ENCODE peak calls at places on chromosomes 11 and 22, in five cellular contexts. S is substantia nigra, A is lower lobe of right lung, G is esophagus muscularis mucosa, T is neural progenitor cell. J is an unnamed sample.
A peak's percentile ranks its signal among the peaks of the same experiment; 100 is the strongest.

GRCh38 chr11:78838417-78838816 is 263.8 kb upstream of the NARS2 start:
- DNase-seq in S (no peak), T (no peak), G (no peak), A (no peak), J (no peak)

GRCh38 chr11:119728226-119728626 is 774 bp downstream of the NECTIN1 start:
- DNase-seq in G (no peak), T (peak; percentile 44), S (no peak), A (no peak), J (no peak)

GRCh38 chr11:132655187-132655855 is 877.0 kb downstream of the OPCML start:
- DNase-seq in G (peak; percentile 88), T (no peak), A (no peak), S (no peak), J (peak; percentile 52)

GRCh38 chr22:49565516-49565855 is 262.2 kb downstream of the BRD1 start:
- DNase-seq in S (no peak), G (no peak), T (no peak), A (no peak), J (no peak)

GRCh38 chr11:100576044-100577021 is 110.8 kb upstream of the ARHGAP42 start:
- DNase-seq in A (no peak), S (no peak), T (peak; percentile 64), G (no peak), J (no peak)

GRCh38 chr11:23679981-23680380 is 816.9 kb upstream of the LUZP2 start:
- DNase-seq in G (no peak), S (no peak), A (no peak), T (no peak), J (peak; percentile 53)

GRCh38 chr11:17725174-17725573 is 5.8 kb downstream of the MYOD1 start:
- DNase-seq in S (no peak), T (no peak), A (no peak), G (no peak), J (no peak)

GRCh38 chr22:22773979-22774738 is 113.5 kb upstream of the IGLL5 start:
- DNase-seq in G (no peak), S (no peak), A (no peak), T (no peak), J (no peak)

GRCh38 chr22:37519268-37520195 is at the start of gene CARD10:
- DNase-seq in G (no peak), A (no peak), S (no peak), T (peak; percentile 67), J (no peak)

GRCh38 chr11:80320765-80321164 is 879.9 kb upstream of the TENM4 start:
- DNase-seq in A (no peak), S (no peak), T (no peak), G (no peak), J (no peak)

GRCh38 chr11:110362916-110363574 is 66.6 kb upstream of the RDX start:
- DNase-seq in G (peak; percentile 62), A (no peak), T (peak; percentile 81), S (peak; percentile 34), J (no peak)

DNA sequence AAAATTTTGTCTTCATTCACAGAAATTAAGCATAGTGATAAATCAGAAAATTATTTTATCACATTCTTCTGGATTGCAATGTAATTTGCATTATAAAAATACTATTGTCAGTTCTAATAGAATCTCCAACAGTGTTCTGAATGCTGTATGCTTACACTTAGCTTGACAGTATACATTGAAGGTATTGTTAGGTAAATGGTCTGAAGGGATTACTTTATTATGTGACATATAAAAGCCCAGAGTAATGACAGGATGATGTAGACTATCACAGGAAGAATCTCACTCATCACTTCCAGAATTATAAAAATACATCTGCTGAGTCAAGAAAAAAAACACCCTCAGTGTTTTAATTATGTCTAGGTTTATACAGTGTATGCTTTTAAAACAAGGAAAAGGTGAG is 1532.5 kb upstream of the RAG2 start:
- DNase-seq in T (no peak), S (no peak), A (no peak), G (no peak), J (no peak)
- H3K27ac ChIP-seq in T (no peak overlapping the region), S (no peak overlapping the region), A (no peak overlapping the region), G (no peak overlapping the region), J (no peak overlapping the region)

DNA sequence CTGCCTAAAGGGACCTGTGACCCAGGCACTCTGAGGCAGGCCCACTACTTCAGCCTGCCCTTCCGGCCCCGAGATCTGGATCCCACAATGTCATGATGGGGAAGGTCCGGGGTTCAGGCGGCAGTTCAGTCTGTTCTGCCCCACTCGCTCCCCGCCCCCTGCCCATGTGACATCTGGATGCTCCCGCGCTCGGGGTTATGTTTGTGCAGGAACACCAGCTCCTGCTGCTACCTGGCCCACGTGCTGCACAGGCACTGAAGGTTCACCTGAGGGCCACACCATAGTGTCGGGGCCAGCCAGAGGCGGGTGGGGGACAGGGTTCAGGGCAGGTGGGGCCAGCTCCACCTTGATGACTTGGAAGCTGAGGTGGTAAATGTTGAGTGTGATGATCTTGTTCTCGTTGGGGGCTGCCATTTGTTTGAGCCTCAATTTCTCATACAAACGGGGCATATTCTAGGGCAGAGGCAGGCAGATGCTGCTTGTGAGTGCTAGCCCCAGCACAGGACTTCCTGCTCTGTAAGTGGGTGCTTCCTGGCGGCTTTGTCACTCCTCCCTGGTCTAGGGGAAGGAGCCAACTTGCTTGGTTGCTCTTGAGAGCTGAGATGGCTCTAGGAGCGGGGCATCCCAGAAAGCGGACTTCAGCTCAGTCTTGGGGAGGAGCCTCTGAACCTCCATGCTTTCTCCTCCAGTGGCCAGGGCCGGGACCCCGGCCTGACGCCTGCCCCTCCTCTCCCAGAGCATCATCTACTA is 4.3 kb upstream of the SIPA1 start:
- DNase-seq in A (no peak), T (no peak), G (no peak), S (no peak), J (no peak)
- H3K27ac ChIP-seq in A (no peak overlapping the region), T (no peak overlapping the region), G (no peak overlapping the region), S (no peak overlapping the region), J (no peak overlapping the region)

GRCh38 chr11:73277467-73277866 is 5.3 kb downstream of the P2RY6 start:
- DNase-seq in A (no peak), G (no peak), T (no peak), S (no peak), J (no peak)
- H3K27ac ChIP-seq in A (no peak overlapping the region), G (no peak overlapping the region), T (no peak overlapping the region), S (no peak overlapping the region), J (no peak overlapping the region)

DNA sequence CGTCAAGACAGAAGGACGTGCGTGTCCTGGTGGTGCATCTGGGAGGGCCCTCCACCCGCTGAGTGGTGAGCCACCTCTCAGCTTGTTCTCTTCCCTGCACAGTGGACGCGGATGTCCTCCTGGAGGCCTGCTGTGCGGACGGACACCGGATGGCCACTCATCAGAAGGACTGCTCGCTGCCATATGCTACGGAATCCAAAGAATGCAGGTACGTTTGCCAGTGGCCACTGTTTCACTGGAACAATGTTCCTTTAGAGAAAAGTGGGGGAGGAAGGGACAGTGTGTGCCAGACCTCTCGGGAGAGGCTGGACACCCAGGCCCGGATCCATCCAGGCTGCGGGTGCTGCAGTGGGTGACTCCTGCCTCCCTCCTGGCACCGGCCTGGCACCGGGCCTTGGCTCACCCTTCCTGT is 15.9 kb downstream of the FBLN1 start:
- DNase-seq in A (no peak), T (no peak), S (no peak), G (no peak), J (no peak)
- H3K27ac ChIP-seq in A (no peak overlapping the region), T (no peak overlapping the region), S (no peak overlapping the region), G (no peak overlapping the region), J (no peak overlapping the region)

DNA sequence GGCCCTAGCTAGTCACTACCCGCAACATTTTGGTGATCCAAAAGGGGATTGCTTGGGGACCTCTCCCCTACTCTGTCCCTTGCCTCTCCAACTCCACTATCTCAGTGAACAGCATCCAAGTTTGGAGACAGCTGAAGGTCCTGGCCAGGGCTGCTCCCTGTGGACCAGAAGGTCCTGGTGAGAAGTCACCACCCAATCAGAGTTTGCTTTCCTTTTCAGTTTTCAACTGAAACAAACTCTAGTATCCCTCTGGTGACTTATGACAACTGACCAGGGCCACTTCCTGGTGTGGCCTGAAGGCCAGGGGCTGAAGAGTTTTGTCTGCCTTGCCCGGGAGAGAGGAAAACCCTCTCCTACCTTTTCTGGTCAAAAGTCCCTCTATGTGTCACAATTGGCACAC is 5.1 kb downstream of the JAML start:
- DNase-seq in G (no peak), A (no peak), T (no peak), S (no peak), J (no peak)
- H3K27ac ChIP-seq in G (no peak overlapping the region), A (peak overlapping the region; percentile 18), T (no peak overlapping the region), S (no peak overlapping the region), J (no peak overlapping the region)